ENCODE peak calls at places on chromosomes 2 and 18, in six cellular contexts. V is adrenal gland, N is stomach, P is tibial nerve, U is sigmoid colon, Y is heart right ventricle. M is an unnamed sample.

GRCh38 chr18:35178260-35178659 is 62.6 kb upstream of the ZNF397 start:
- DNase-seq in N (no peak), U (no peak), Y (no peak), V (peak; percentile 91), P (no peak), M (no peak)

GRCh38 chr18:49094979-49095632 is 144.3 kb upstream of the SMAD7 start:
- DNase-seq in N (no peak), P (peak; percentile 15), U (no peak), Y (no peak), V (no peak), M (no peak)

GRCh38 chr18:56563568-56563967 is 74.8 kb downstream of the TXNL1 start:
- DNase-seq in V (no peak), Y (no peak), U (no peak), P (no peak), N (no peak), M (no peak)

GRCh38 chr2:199160677-199161465 is 296.9 kb downstream of the SATB2 start:
- DNase-seq in U (no peak), P (no peak), V (no peak), N (no peak), Y (no peak), M (no peak)

GRCh38 chr18:13067124-13067523 is 76.0 kb downstream of the CEP192 start:
- DNase-seq in P (no peak), V (no peak), U (no peak), Y (no peak), N (no peak), M (no peak)

GRCh38 chr2:43402002-43402401 is 175.6 kb upstream of the ZFP36L2 start:
- DNase-seq in P (no peak), V (no peak), U (no peak), Y (no peak), N (no peak), M (no peak)

GRCh38 chr2:152343426-152343825 is 8.5 kb downstream of the FMNL2 start:
- DNase-seq in U (no peak), V (no peak), P (no peak), Y (no peak), N (no peak), M (no peak)

GRCh38 chr2:121567957-121568409 is 37.3 kb downstream of the RNU4ATAC start:
- DNase-seq in V (no peak), Y (no peak), N (no peak), P (no peak), U (no peak), M (no peak)

GRCh38 chr2:42613281-42614064 is 45.0 kb downstream of the MTA3 start:
- DNase-seq in P (no peak), N (no peak), U (no peak), V (no peak), Y (no peak), M (no peak)

GRCh38 chr2:177812713-177813396 is 259.7 kb downstream of the PDE11A start:
- DNase-seq in V (no peak), Y (no peak), N (no peak), U (no peak), P (no peak), M (no peak)

GRCh38 chr18:80147418-80148315 is 38.6 kb downstream of the ADNP2 start:
- DNase-seq in V (peak; percentile 96), Y (peak; percentile 71), U (peak; percentile 92), P (peak; percentile 94), N (peak; percentile 83), M (peak; percentile 89)

GRCh38 chr2:148161909-148162308 is 141.0 kb downstream of the MBD5 start:
- DNase-seq in Y (no peak), N (no peak), U (no peak), V (no peak), P (no peak), M (no peak)

GRCh38 chr2:44942304-44943030 is 965 bp downstream of the SIX3 start:
- DNase-seq in V (no peak), P (no peak), U (no peak), N (no peak), Y (no peak), M (no peak)

GRCh38 chr18:65523461-65523860 is 227.4 kb upstream of the CDH7 start:
- DNase-seq in N (no peak), V (no peak), U (no peak), P (no peak), Y (no peak), M (no peak)

DNA sequence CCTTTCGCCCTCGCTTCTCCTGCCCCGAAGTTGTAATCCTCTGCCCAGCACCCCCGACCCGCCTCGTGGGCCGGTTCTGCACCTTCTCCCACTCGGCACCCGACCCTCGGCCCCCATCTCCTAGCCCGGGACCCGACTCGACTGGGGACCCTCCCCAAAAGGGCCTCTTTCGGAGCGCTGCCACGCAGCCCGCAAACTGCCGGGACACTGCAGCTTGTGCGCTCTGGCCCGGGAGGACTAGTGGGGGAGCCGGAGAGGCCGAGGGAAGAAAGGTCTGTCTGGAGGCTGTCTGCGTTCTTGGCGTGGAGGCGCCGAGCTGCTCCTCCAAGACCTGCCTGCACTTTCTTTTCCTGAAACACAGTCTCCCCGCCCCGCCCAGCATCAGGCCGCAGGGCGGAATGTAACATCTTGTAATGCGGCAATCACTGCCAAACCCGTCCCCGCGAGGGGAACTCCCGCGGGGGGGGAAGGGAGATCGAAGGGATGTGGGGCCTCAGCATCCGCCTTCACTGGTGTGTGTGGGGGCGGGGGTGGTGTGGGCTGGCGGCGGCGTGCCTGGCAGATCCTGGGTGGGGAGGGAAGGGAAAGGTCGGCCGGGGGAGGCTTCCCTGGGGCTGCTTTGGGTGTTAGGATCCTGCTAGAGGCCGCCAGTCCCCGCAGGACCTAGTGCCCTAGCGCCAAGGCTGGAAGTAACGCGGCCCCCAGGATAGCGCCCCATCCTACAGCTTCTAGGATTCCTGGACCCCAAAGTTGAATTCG is 7.4 kb downstream of the DLX2 start:
- DNase-seq in U (peak; percentile 77), V (peak; percentile 64), P (no peak), N (peak; percentile 54), Y (peak; percentile 36), M (no peak)
- H3K27ac ChIP-seq in U (peak overlapping the region; percentile 50), V (no peak overlapping the region), P (peak overlapping the region; percentile 64), N (no peak overlapping the region), Y (no peak overlapping the region), M (no peak overlapping the region)

GRCh38 chr18:7146067-7146466 is 28.5 kb upstream of the LAMA1 start:
- DNase-seq in Y (no peak), V (no peak), N (no peak), P (no peak), U (no peak), M (no peak)

GRCh38 chr18:7139409-7139808 is 21.8 kb upstream of the LAMA1 start:
- DNase-seq in Y (no peak), N (no peak), U (no peak), P (no peak), V (no peak), M (no peak)

DNA sequence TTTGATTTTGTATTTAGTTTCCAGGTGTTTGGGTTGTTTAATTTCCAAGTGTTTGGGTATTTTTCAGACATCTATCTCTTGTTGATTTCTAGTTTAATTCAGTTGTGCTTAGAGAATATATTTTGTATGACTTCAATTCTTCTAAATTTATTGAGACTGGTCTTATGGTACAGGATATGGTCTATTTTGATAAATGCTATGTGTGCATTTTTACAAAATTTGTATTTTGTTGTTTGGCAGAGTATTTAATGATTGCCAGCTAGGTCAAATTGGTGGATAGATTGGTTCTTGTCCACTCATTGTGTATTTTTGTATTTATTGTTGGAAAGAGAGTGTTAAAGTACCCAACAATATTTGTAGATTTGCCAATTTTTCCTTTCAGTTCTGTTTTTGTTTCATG is 23.7 kb upstream of the LAMA1 start:
- DNase-seq in N (no peak), V (no peak), U (no peak), Y (no peak), P (no peak), M (no peak)
- H3K27ac ChIP-seq in N (no peak overlapping the region), V (no peak overlapping the region), U (no peak overlapping the region), Y (no peak overlapping the region), P (no peak overlapping the region), M (no peak overlapping the region)

GRCh38 chr2:69714024-69714423 is 27.9 kb upstream of the ANXA4 start:
- DNase-seq in Y (no peak), N (no peak), V (no peak), U (no peak), P (no peak), M (no peak)
- H3K27ac ChIP-seq in Y (no peak overlapping the region), N (no peak overlapping the region), V (no peak overlapping the region), U (no peak overlapping the region), P (no peak overlapping the region), M (no peak overlapping the region)

GRCh38 chr2:223215136-223215535 is 163.1 kb downstream of the KCNE4 start:
- DNase-seq in Y (no peak), U (no peak), N (no peak), P (no peak), V (no peak), M (no peak)

GRCh38 chr2:223214721-223215120 is 162.7 kb downstream of the KCNE4 start:
- DNase-seq in U (no peak), N (no peak), P (no peak), V (no peak), Y (no peak), M (no peak)

GRCh38 chr2:223204537-223204936 is 152.5 kb downstream of the KCNE4 start:
- DNase-seq in Y (no peak), U (no peak), P (no peak), N (no peak), V (no peak), M (no peak)

GRCh38 chr2:223210489-223210888 is 158.5 kb downstream of the KCNE4 start:
- DNase-seq in V (no peak), U (no peak), P (no peak), Y (no peak), N (no peak), M (no peak)
- H3K27ac ChIP-seq in V (no peak overlapping the region), U (no peak overlapping the region), P (no peak overlapping the region), Y (no peak overlapping the region), N (no peak overlapping the region), M (no peak overlapping the region)

GRCh38 chr2:215324811-215325210 is 13.0 kb downstream of the ATIC start:
- DNase-seq in V (no peak), Y (no peak), P (no peak), N (no peak), U (peak; percentile 73), M (no peak)

GRCh38 chr2:215332876-215333600 is 21.2 kb downstream of the ATIC start:
- DNase-seq in Y (no peak), N (no peak), V (no peak), U (no peak), P (no peak), M (no peak)

GRCh38 chr2:215328066-215328465 is 16.2 kb downstream of the ATIC start:
- DNase-seq in U (no peak), N (no peak), Y (no peak), P (no peak), V (no peak), M (no peak)
- H3K27ac ChIP-seq in U (no peak overlapping the region), N (no peak overlapping the region), Y (no peak overlapping the region), P (peak overlapping the region; percentile 81), V (no peak overlapping the region), M (peak overlapping the region; percentile 93)

GRCh38 chr2:171723724-171724683 is 36.7 kb downstream of the DYNC1I2 start:
- DNase-seq in P (no peak), Y (no peak), N (peak; percentile 41), U (no peak), V (no peak), M (no peak)
- H3K27ac ChIP-seq in P (no peak overlapping the region), Y (no peak overlapping the region), N (no peak overlapping the region), U (no peak overlapping the region), V (no peak overlapping the region), M (peak overlapping the region; percentile 4)